ENCODE peak calls at places on chromosomes 3 and 15, in nine cellular contexts. One of them, this sample, is unnamed.

GRCh38 chr3:193140381-193140780 is 100.6 kb upstream of the PLAAT1 start:
- DNase-seq in HFFc6: no peak
- DNase-seq in stimulated activated CD4-positive, alpha-beta T cell treated with anti-CD3 and anti-CD28 coated beads, Interleukin-4, amount 100 ng/mL, for 1 hour: no peak
- DNase-seq in mammary epithelial cell: peak; percentile 12
- DNase-seq in aorta: no peak
- DNase-seq in ELF-1: no peak
- DNase-seq in adipocyte: no peak
- DNase-seq in lung: no peak
- DNase-seq in activated naive CD8-positive, alpha-beta T cell treated with anti-CD3 and anti-CD28 coated beads, Interleukin-2, amount 50 U/mL, for 24 hours: no peak
- DNase-seq in this sample: no peak

GRCh38 chr15:64987136-64987535 is 2.6 kb downstream of the SPG21 start:
- DNase-seq in HFFc6: no peak
- DNase-seq in stimulated activated CD4-positive, alpha-beta T cell treated with anti-CD3 and anti-CD28 coated beads, Interleukin-4, amount 100 ng/mL, for 1 hour: no peak
- DNase-seq in mammary epithelial cell: no peak
- DNase-seq in aorta: no peak
- DNase-seq in ELF-1: no peak
- DNase-seq in adipocyte: no peak
- DNase-seq in lung: no peak
- DNase-seq in activated naive CD8-positive, alpha-beta T cell treated with anti-CD3 and anti-CD28 coated beads, Interleukin-2, amount 50 U/mL, for 24 hours: no peak
- DNase-seq in this sample: no peak

GRCh38 chr15:68333775-68334470 is 56.4 kb downstream of the FEM1B start:
- DNase-seq in HFFc6: no peak
- DNase-seq in stimulated activated CD4-positive, alpha-beta T cell treated with anti-CD3 and anti-CD28 coated beads, Interleukin-4, amount 100 ng/mL, for 1 hour: no peak
- DNase-seq in mammary epithelial cell: no peak
- DNase-seq in aorta: peak; percentile 86
- DNase-seq in ELF-1: no peak
- DNase-seq in adipocyte: peak; percentile 30
- DNase-seq in lung: no peak
- DNase-seq in activated naive CD8-positive, alpha-beta T cell treated with anti-CD3 and anti-CD28 coated beads, Interleukin-2, amount 50 U/mL, for 24 hours: no peak
- DNase-seq in this sample: peak; percentile 7

GRCh38 chr15:70257573-70258220 is 160.0 kb upstream of the TLE3 start:
- DNase-seq in HFFc6: no peak
- DNase-seq in stimulated activated CD4-positive, alpha-beta T cell treated with anti-CD3 and anti-CD28 coated beads, Interleukin-4, amount 100 ng/mL, for 1 hour: no peak
- DNase-seq in mammary epithelial cell: no peak
- DNase-seq in aorta: no peak
- DNase-seq in ELF-1: no peak
- DNase-seq in adipocyte: no peak
- DNase-seq in lung: no peak
- DNase-seq in activated naive CD8-positive, alpha-beta T cell treated with anti-CD3 and anti-CD28 coated beads, Interleukin-2, amount 50 U/mL, for 24 hours: no peak
- DNase-seq in this sample: no peak

GRCh38 chr3:183265157-183265642 is 12.1 kb downstream of the B3GNT5 start:
- DNase-seq in HFFc6: no peak
- DNase-seq in stimulated activated CD4-positive, alpha-beta T cell treated with anti-CD3 and anti-CD28 coated beads, Interleukin-4, amount 100 ng/mL, for 1 hour: no peak
- DNase-seq in mammary epithelial cell: no peak
- DNase-seq in aorta: no peak
- DNase-seq in ELF-1: peak; percentile 77
- DNase-seq in adipocyte: no peak
- DNase-seq in lung: no peak
- DNase-seq in activated naive CD8-positive, alpha-beta T cell treated with anti-CD3 and anti-CD28 coated beads, Interleukin-2, amount 50 U/mL, for 24 hours: no peak
- DNase-seq in this sample: no peak

GRCh38 chr3:44439499-44440295 is 37.8 kb downstream of the ZNF445 start:
- DNase-seq in HFFc6: no peak
- DNase-seq in stimulated activated CD4-positive, alpha-beta T cell treated with anti-CD3 and anti-CD28 coated beads, Interleukin-4, amount 100 ng/mL, for 1 hour: peak; percentile 49
- DNase-seq in mammary epithelial cell: no peak
- DNase-seq in aorta: peak; percentile 79
- DNase-seq in ELF-1: peak; percentile 40
- DNase-seq in adipocyte: peak; percentile 38
- DNase-seq in lung: peak; percentile 80
- DNase-seq in activated naive CD8-positive, alpha-beta T cell treated with anti-CD3 and anti-CD28 coated beads, Interleukin-2, amount 50 U/mL, for 24 hours: peak; percentile 70
- DNase-seq in this sample: no peak

GRCh38 chr3:105480771-105481170 is 114.1 kb downstream of the ALCAM start:
- DNase-seq in HFFc6: no peak
- DNase-seq in stimulated activated CD4-positive, alpha-beta T cell treated with anti-CD3 and anti-CD28 coated beads, Interleukin-4, amount 100 ng/mL, for 1 hour: no peak
- DNase-seq in mammary epithelial cell: no peak
- DNase-seq in aorta: no peak
- DNase-seq in ELF-1: no peak
- DNase-seq in adipocyte: no peak
- DNase-seq in lung: no peak
- DNase-seq in activated naive CD8-positive, alpha-beta T cell treated with anti-CD3 and anti-CD28 coated beads, Interleukin-2, amount 50 U/mL, for 24 hours: no peak
- DNase-seq in this sample: no peak

GRCh38 chr3:36700537-36701248 is 63.7 kb downstream of the DCLK3 start:
- DNase-seq in HFFc6: peak; percentile 68
- DNase-seq in stimulated activated CD4-positive, alpha-beta T cell treated with anti-CD3 and anti-CD28 coated beads, Interleukin-4, amount 100 ng/mL, for 1 hour: peak; percentile 11
- DNase-seq in mammary epithelial cell: peak; percentile 50
- DNase-seq in aorta: peak; percentile 85
- DNase-seq in ELF-1: peak; percentile 74
- DNase-seq in adipocyte: peak; percentile 88
- DNase-seq in lung: peak; percentile 54
- DNase-seq in activated naive CD8-positive, alpha-beta T cell treated with anti-CD3 and anti-CD28 coated beads, Interleukin-2, amount 50 U/mL, for 24 hours: peak; percentile 46
- DNase-seq in this sample: peak; percentile 49

GRCh38 chr3:57743511-57743910 is 12.6 kb upstream of the SLMAP start:
- DNase-seq in HFFc6: no peak
- DNase-seq in stimulated activated CD4-positive, alpha-beta T cell treated with anti-CD3 and anti-CD28 coated beads, Interleukin-4, amount 100 ng/mL, for 1 hour: no peak
- DNase-seq in mammary epithelial cell: no peak
- DNase-seq in aorta: no peak
- DNase-seq in ELF-1: no peak
- DNase-seq in adipocyte: no peak
- DNase-seq in lung: no peak
- DNase-seq in activated naive CD8-positive, alpha-beta T cell treated with anti-CD3 and anti-CD28 coated beads, Interleukin-2, amount 50 U/mL, for 24 hours: no peak
- DNase-seq in this sample: no peak

GRCh38 chr3:172201990-172202318 is 162.6 kb downstream of the FNDC3B start:
- DNase-seq in HFFc6: peak; percentile 23
- DNase-seq in stimulated activated CD4-positive, alpha-beta T cell treated with anti-CD3 and anti-CD28 coated beads, Interleukin-4, amount 100 ng/mL, for 1 hour: no peak
- DNase-seq in mammary epithelial cell: peak; percentile 42
- DNase-seq in aorta: no peak
- DNase-seq in ELF-1: no peak
- DNase-seq in adipocyte: peak; percentile 79
- DNase-seq in lung: no peak
- DNase-seq in activated naive CD8-positive, alpha-beta T cell treated with anti-CD3 and anti-CD28 coated beads, Interleukin-2, amount 50 U/mL, for 24 hours: no peak
- DNase-seq in this sample: no peak

GRCh38 chr3:134336587-134336986 is 37.7 kb downstream of the AMOTL2 start:
- DNase-seq in HFFc6: peak; percentile 70
- DNase-seq in stimulated activated CD4-positive, alpha-beta T cell treated with anti-CD3 and anti-CD28 coated beads, Interleukin-4, amount 100 ng/mL, for 1 hour: no peak
- DNase-seq in mammary epithelial cell: peak; percentile 49
- DNase-seq in aorta: no peak
- DNase-seq in ELF-1: no peak
- DNase-seq in adipocyte: no peak
- DNase-seq in lung: peak; percentile 72
- DNase-seq in activated naive CD8-positive, alpha-beta T cell treated with anti-CD3 and anti-CD28 coated beads, Interleukin-2, amount 50 U/mL, for 24 hours: no peak
- DNase-seq in this sample: no peak

GRCh38 chr15:66040211-66040892 is 171.1 kb downstream of the RAB11A start:
- DNase-seq in HFFc6: no peak
- DNase-seq in stimulated activated CD4-positive, alpha-beta T cell treated with anti-CD3 and anti-CD28 coated beads, Interleukin-4, amount 100 ng/mL, for 1 hour: no peak
- DNase-seq in mammary epithelial cell: no peak
- DNase-seq in aorta: no peak
- DNase-seq in ELF-1: no peak
- DNase-seq in adipocyte: peak; percentile 19
- DNase-seq in lung: no peak
- DNase-seq in activated naive CD8-positive, alpha-beta T cell treated with anti-CD3 and anti-CD28 coated beads, Interleukin-2, amount 50 U/mL, for 24 hours: no peak
- DNase-seq in this sample: no peak

GRCh38 chr15:68379058-68379758 is 52.8 kb downstream of the ITGA11 start:
- DNase-seq in HFFc6: no peak
- DNase-seq in stimulated activated CD4-positive, alpha-beta T cell treated with anti-CD3 and anti-CD28 coated beads, Interleukin-4, amount 100 ng/mL, for 1 hour: no peak
- DNase-seq in mammary epithelial cell: no peak
- DNase-seq in aorta: no peak
- DNase-seq in ELF-1: no peak
- DNase-seq in adipocyte: no peak
- DNase-seq in lung: no peak
- DNase-seq in activated naive CD8-positive, alpha-beta T cell treated with anti-CD3 and anti-CD28 coated beads, Interleukin-2, amount 50 U/mL, for 24 hours: no peak
- DNase-seq in this sample: no peak

GRCh38 chr3:64299206-64299605 is 73.9 kb upstream of the PRICKLE2 start:
- DNase-seq in HFFc6: no peak
- DNase-seq in stimulated activated CD4-positive, alpha-beta T cell treated with anti-CD3 and anti-CD28 coated beads, Interleukin-4, amount 100 ng/mL, for 1 hour: no peak
- DNase-seq in mammary epithelial cell: no peak
- DNase-seq in aorta: no peak
- DNase-seq in ELF-1: no peak
- DNase-seq in adipocyte: no peak
- DNase-seq in lung: no peak
- DNase-seq in activated naive CD8-positive, alpha-beta T cell treated with anti-CD3 and anti-CD28 coated beads, Interleukin-2, amount 50 U/mL, for 24 hours: no peak
- DNase-seq in this sample: no peak

GRCh38 chr3:60743631-60744164 is 507.6 kb downstream of the FHIT start:
- DNase-seq in HFFc6: no peak
- DNase-seq in stimulated activated CD4-positive, alpha-beta T cell treated with anti-CD3 and anti-CD28 coated beads, Interleukin-4, amount 100 ng/mL, for 1 hour: no peak
- DNase-seq in mammary epithelial cell: no peak
- DNase-seq in aorta: no peak
- DNase-seq in ELF-1: peak; percentile 89
- DNase-seq in adipocyte: no peak
- DNase-seq in lung: no peak
- DNase-seq in activated naive CD8-positive, alpha-beta T cell treated with anti-CD3 and anti-CD28 coated beads, Interleukin-2, amount 50 U/mL, for 24 hours: no peak
- DNase-seq in this sample: peak; percentile 68

GRCh38 chr3:63872135-63872924 is 8.7 kb downstream of the ATXN7 start:
- DNase-seq in HFFc6: peak; percentile 84
- DNase-seq in stimulated activated CD4-positive, alpha-beta T cell treated with anti-CD3 and anti-CD28 coated beads, Interleukin-4, amount 100 ng/mL, for 1 hour: no peak
- DNase-seq in mammary epithelial cell: peak; percentile 87
- DNase-seq in aorta: no peak
- DNase-seq in ELF-1: peak; percentile 15
- DNase-seq in adipocyte: peak; percentile 55
- DNase-seq in lung: no peak
- DNase-seq in activated naive CD8-positive, alpha-beta T cell treated with anti-CD3 and anti-CD28 coated beads, Interleukin-2, amount 50 U/mL, for 24 hours: no peak
- DNase-seq in this sample: no peak

GRCh38 chr3:43737001-43737440 is 46.3 kb downstream of the ABHD5 start:
- DNase-seq in HFFc6: no peak
- DNase-seq in stimulated activated CD4-positive, alpha-beta T cell treated with anti-CD3 and anti-CD28 coated beads, Interleukin-4, amount 100 ng/mL, for 1 hour: no peak
- DNase-seq in mammary epithelial cell: no peak
- DNase-seq in aorta: no peak
- DNase-seq in ELF-1: peak; percentile 30
- DNase-seq in adipocyte: no peak
- DNase-seq in lung: no peak
- DNase-seq in activated naive CD8-positive, alpha-beta T cell treated with anti-CD3 and anti-CD28 coated beads, Interleukin-2, amount 50 U/mL, for 24 hours: no peak
- DNase-seq in this sample: no peak

GRCh38 chr3:23629181-23629893 is 176.4 kb upstream of the UBE2E1 start:
- DNase-seq in HFFc6: peak; percentile 24
- DNase-seq in stimulated activated CD4-positive, alpha-beta T cell treated with anti-CD3 and anti-CD28 coated beads, Interleukin-4, amount 100 ng/mL, for 1 hour: no peak
- DNase-seq in mammary epithelial cell: peak; percentile 32
- DNase-seq in aorta: no peak
- DNase-seq in ELF-1: no peak
- DNase-seq in adipocyte: no peak
- DNase-seq in lung: no peak
- DNase-seq in activated naive CD8-positive, alpha-beta T cell treated with anti-CD3 and anti-CD28 coated beads, Interleukin-2, amount 50 U/mL, for 24 hours: no peak
- DNase-seq in this sample: peak; percentile 36

GRCh38 chr15:75348034-75348562 is 1.3 kb downstream of the NEIL1 start:
- DNase-seq in HFFc6: no peak
- DNase-seq in stimulated activated CD4-positive, alpha-beta T cell treated with anti-CD3 and anti-CD28 coated beads, Interleukin-4, amount 100 ng/mL, for 1 hour: no peak
- DNase-seq in mammary epithelial cell: no peak
- DNase-seq in aorta: no peak
- DNase-seq in ELF-1: peak; percentile 14
- DNase-seq in adipocyte: peak; percentile 46
- DNase-seq in lung: no peak
- DNase-seq in activated naive CD8-positive, alpha-beta T cell treated with anti-CD3 and anti-CD28 coated beads, Interleukin-2, amount 50 U/mL, for 24 hours: no peak
- DNase-seq in this sample: no peak

GRCh38 chr3:129695203-129695602 is 88.7 kb upstream of the PLXND1 start:
- DNase-seq in HFFc6: peak; percentile 16
- DNase-seq in stimulated activated CD4-positive, alpha-beta T cell treated with anti-CD3 and anti-CD28 coated beads, Interleukin-4, amount 100 ng/mL, for 1 hour: no peak
- DNase-seq in mammary epithelial cell: peak; percentile 63
- DNase-seq in aorta: no peak
- DNase-seq in ELF-1: no peak
- DNase-seq in adipocyte: peak; percentile 44
- DNase-seq in lung: no peak
- DNase-seq in activated naive CD8-positive, alpha-beta T cell treated with anti-CD3 and anti-CD28 coated beads, Interleukin-2, amount 50 U/mL, for 24 hours: no peak
- DNase-seq in this sample: no peak

GRCh38 chr15:59632714-59633113 is 21.1 kb downstream of the GCNT3 start:
- DNase-seq in HFFc6: peak; percentile 12
- DNase-seq in stimulated activated CD4-positive, alpha-beta T cell treated with anti-CD3 and anti-CD28 coated beads, Interleukin-4, amount 100 ng/mL, for 1 hour: no peak
- DNase-seq in mammary epithelial cell: no peak
- DNase-seq in aorta: no peak
- DNase-seq in ELF-1: peak; percentile 57
- DNase-seq in adipocyte: no peak
- DNase-seq in lung: no peak
- DNase-seq in activated naive CD8-positive, alpha-beta T cell treated with anti-CD3 and anti-CD28 coated beads, Interleukin-2, amount 50 U/mL, for 24 hours: no peak
- DNase-seq in this sample: no peak

GRCh38 chr3:171261487-171261886 is 198.7 kb downstream of the TNIK start:
- DNase-seq in HFFc6: no peak
- DNase-seq in stimulated activated CD4-positive, alpha-beta T cell treated with anti-CD3 and anti-CD28 coated beads, Interleukin-4, amount 100 ng/mL, for 1 hour: no peak
- DNase-seq in mammary epithelial cell: peak; percentile 61
- DNase-seq in aorta: no peak
- DNase-seq in ELF-1: no peak
- DNase-seq in adipocyte: no peak
- DNase-seq in lung: no peak
- DNase-seq in activated naive CD8-positive, alpha-beta T cell treated with anti-CD3 and anti-CD28 coated beads, Interleukin-2, amount 50 U/mL, for 24 hours: no peak
- DNase-seq in this sample: no peak

GRCh38 chr3:128317698-128318231 is 148.9 kb downstream of the DNAJB8 start:
- DNase-seq in HFFc6: no peak
- DNase-seq in stimulated activated CD4-positive, alpha-beta T cell treated with anti-CD3 and anti-CD28 coated beads, Interleukin-4, amount 100 ng/mL, for 1 hour: no peak
- DNase-seq in mammary epithelial cell: no peak
- DNase-seq in aorta: no peak
- DNase-seq in ELF-1: no peak
- DNase-seq in adipocyte: no peak
- DNase-seq in lung: no peak
- DNase-seq in activated naive CD8-positive, alpha-beta T cell treated with anti-CD3 and anti-CD28 coated beads, Interleukin-2, amount 50 U/mL, for 24 hours: no peak
- DNase-seq in this sample: no peak

GRCh38 chr15:91132079-91132478 is 32.0 kb downstream of the SV2B start:
- DNase-seq in HFFc6: no peak
- DNase-seq in stimulated activated CD4-positive, alpha-beta T cell treated with anti-CD3 and anti-CD28 coated beads, Interleukin-4, amount 100 ng/mL, for 1 hour: no peak
- DNase-seq in mammary epithelial cell: no peak
- DNase-seq in aorta: no peak
- DNase-seq in ELF-1: no peak
- DNase-seq in adipocyte: no peak
- DNase-seq in lung: no peak
- DNase-seq in activated naive CD8-positive, alpha-beta T cell treated with anti-CD3 and anti-CD28 coated beads, Interleukin-2, amount 50 U/mL, for 24 hours: no peak
- DNase-seq in this sample: no peak

GRCh38 chr3:23859012-23859743 is 53.4 kb downstream of the UBE2E1 start:
- DNase-seq in HFFc6: peak; percentile 54
- DNase-seq in stimulated activated CD4-positive, alpha-beta T cell treated with anti-CD3 and anti-CD28 coated beads, Interleukin-4, amount 100 ng/mL, for 1 hour: no peak
- DNase-seq in mammary epithelial cell: peak; percentile 67
- DNase-seq in aorta: no peak
- DNase-seq in ELF-1: no peak
- DNase-seq in adipocyte: peak; percentile 79
- DNase-seq in lung: no peak
- DNase-seq in activated naive CD8-positive, alpha-beta T cell treated with anti-CD3 and anti-CD28 coated beads, Interleukin-2, amount 50 U/mL, for 24 hours: no peak
- DNase-seq in this sample: no peak

GRCh38 chr3:44445786-44446185 is 31.7 kb downstream of the ZNF445 start:
- DNase-seq in HFFc6: no peak
- DNase-seq in stimulated activated CD4-positive, alpha-beta T cell treated with anti-CD3 and anti-CD28 coated beads, Interleukin-4, amount 100 ng/mL, for 1 hour: no peak
- DNase-seq in mammary epithelial cell: no peak
- DNase-seq in aorta: no peak
- DNase-seq in ELF-1: no peak
- DNase-seq in adipocyte: no peak
- DNase-seq in lung: no peak
- DNase-seq in activated naive CD8-positive, alpha-beta T cell treated with anti-CD3 and anti-CD28 coated beads, Interleukin-2, amount 50 U/mL, for 24 hours: no peak
- DNase-seq in this sample: no peak

GRCh38 chr3:49469037-49469875 is 811 bp upstream of the DAG1 start:
- DNase-seq in HFFc6: peak; percentile 83
- DNase-seq in stimulated activated CD4-positive, alpha-beta T cell treated with anti-CD3 and anti-CD28 coated beads, Interleukin-4, amount 100 ng/mL, for 1 hour: no peak
- DNase-seq in mammary epithelial cell: peak; percentile 20
- DNase-seq in aorta: peak; percentile 91
- DNase-seq in ELF-1: peak; percentile 98
- DNase-seq in adipocyte: peak; percentile 94
- DNase-seq in lung: peak; percentile 73
- DNase-seq in activated naive CD8-positive, alpha-beta T cell treated with anti-CD3 and anti-CD28 coated beads, Interleukin-2, amount 50 U/mL, for 24 hours: peak; percentile 13
- DNase-seq in this sample: peak; percentile 58

GRCh38 chr15:74789171-74789627 is 7.3 kb downstream of the CSK start:
- DNase-seq in HFFc6: no peak
- DNase-seq in stimulated activated CD4-positive, alpha-beta T cell treated with anti-CD3 and anti-CD28 coated beads, Interleukin-4, amount 100 ng/mL, for 1 hour: no peak
- DNase-seq in mammary epithelial cell: no peak
- DNase-seq in aorta: no peak
- DNase-seq in ELF-1: no peak
- DNase-seq in adipocyte: no peak
- DNase-seq in lung: no peak
- DNase-seq in activated naive CD8-positive, alpha-beta T cell treated with anti-CD3 and anti-CD28 coated beads, Interleukin-2, amount 50 U/mL, for 24 hours: peak; percentile 35
- DNase-seq in this sample: no peak

GRCh38 chr3:117297070-117297469 is 587.5 kb downstream of the TUSC7 start:
- DNase-seq in HFFc6: no peak
- DNase-seq in stimulated activated CD4-positive, alpha-beta T cell treated with anti-CD3 and anti-CD28 coated beads, Interleukin-4, amount 100 ng/mL, for 1 hour: no peak
- DNase-seq in mammary epithelial cell: no peak
- DNase-seq in aorta: no peak
- DNase-seq in ELF-1: no peak
- DNase-seq in adipocyte: no peak
- DNase-seq in lung: no peak
- DNase-seq in activated naive CD8-positive, alpha-beta T cell treated with anti-CD3 and anti-CD28 coated beads, Interleukin-2, amount 50 U/mL, for 24 hours: no peak
- DNase-seq in this sample: no peak

GRCh38 chr3:116263842-116264545 is 181.3 kb downstream of the LSAMP start:
- DNase-seq in HFFc6: no peak
- DNase-seq in stimulated activated CD4-positive, alpha-beta T cell treated with anti-CD3 and anti-CD28 coated beads, Interleukin-4, amount 100 ng/mL, for 1 hour: no peak
- DNase-seq in mammary epithelial cell: no peak
- DNase-seq in aorta: no peak
- DNase-seq in ELF-1: peak; percentile 23
- DNase-seq in adipocyte: peak; percentile 75
- DNase-seq in lung: no peak
- DNase-seq in activated naive CD8-positive, alpha-beta T cell treated with anti-CD3 and anti-CD28 coated beads, Interleukin-2, amount 50 U/mL, for 24 hours: no peak
- DNase-seq in this sample: no peak

GRCh38 chr15:43930079-43930478 is 103.3 kb downstream of the WDR76 start:
- DNase-seq in HFFc6: no peak
- DNase-seq in stimulated activated CD4-positive, alpha-beta T cell treated with anti-CD3 and anti-CD28 coated beads, Interleukin-4, amount 100 ng/mL, for 1 hour: no peak
- DNase-seq in mammary epithelial cell: no peak
- DNase-seq in aorta: no peak
- DNase-seq in ELF-1: peak; percentile 73
- DNase-seq in adipocyte: no peak
- DNase-seq in lung: no peak
- DNase-seq in activated naive CD8-positive, alpha-beta T cell treated with anti-CD3 and anti-CD28 coated beads, Interleukin-2, amount 50 U/mL, for 24 hours: no peak
- DNase-seq in this sample: no peak